ENCODE peak calls at places on chromosome 5, in nine cellular contexts. T, I, E, P, U, L, M, N and W are unnamed samples.

GRCh38 chr5:41510176-41510831 is at the start of gene PLCXD3:
- DNase-seq in T (no peak), I (peak), E (peak), P (no peak), U (no peak), L (no peak), M (peak), N (peak), W (peak)

GRCh38 chr5:72018158-72018803 is 89.0 kb upstream of the MAP1B start:
- DNase-seq in T (peak), I (peak), E (no peak), P (peak), U (peak), L (no peak), M (peak), N (peak), W (no peak)

GRCh38 chr5:131209506-131210191 is 38.9 kb downstream of the LYRM7 start:
- DNase-seq in T (no peak), I (no peak), E (no peak), P (peak), U (peak), L (no peak), M (no peak), N (no peak), W (no peak)

GRCh38 chr5:167970002-167970401 is 321.4 kb upstream of the WWC1 start:
- DNase-seq in T (peak), I (no peak), E (no peak), P (no peak), U (no peak), L (no peak), M (peak), N (no peak), W (no peak)

GRCh38 chr5:83983852-83984251 is 263.2 kb upstream of the HAPLN1 start:
- DNase-seq in T (no peak), I (no peak), E (no peak), P (no peak), U (no peak), L (no peak), M (no peak), N (no peak), W (no peak)

GRCh38 chr5:59744531-59744992 is 149.0 kb downstream of the PDE4D start:
- DNase-seq in T (peak), I (no peak), E (no peak), P (no peak), U (no peak), L (no peak), M (peak), N (no peak), W (no peak)

GRCh38 chr5:594241-594860 is 17.8 kb upstream of the CEP72 start:
- DNase-seq in T (no peak), I (no peak), E (no peak), P (no peak), U (no peak), L (no peak), M (no peak), N (no peak), W (peak)

GRCh38 chr5:157744055-157745011 is 821 bp downstream of the LSM11 start:
- DNase-seq in T (no peak), I (peak), E (peak), P (no peak), U (peak), L (no peak), M (no peak), N (peak), W (no peak)

GRCh38 chr5:107619781-107620180 is 51.0 kb downstream of the EFNA5 start:
- DNase-seq in T (no peak), I (no peak), E (no peak), P (no peak), U (no peak), L (no peak), M (no peak), N (no peak), W (no peak)

GRCh38 chr5:93018461-93018860 is 562.6 kb downstream of the NR2F1-AS1 start:
- DNase-seq in T (peak), I (no peak), E (no peak), P (no peak), U (no peak), L (peak), M (peak), N (no peak), W (no peak)

GRCh38 chr5:14419686-14420085 is 161.9 kb upstream of the OTULINL start:
- DNase-seq in T (no peak), I (no peak), E (no peak), P (no peak), U (no peak), L (no peak), M (no peak), N (no peak), W (no peak)

GRCh38 chr5:156835905-156836304 is 14.2 kb upstream of the PPP1R2B start:
- DNase-seq in T (no peak), I (no peak), E (no peak), P (no peak), U (no peak), L (no peak), M (no peak), N (no peak), W (no peak)

GRCh38 chr5:159017787-159018186 is 81.9 kb downstream of the EBF1 start:
- DNase-seq in T (peak), I (no peak), E (peak), P (no peak), U (no peak), L (no peak), M (peak), N (peak), W (peak)

GRCh38 chr5:58156354-58156753 is 303.5 kb downstream of the PLK2 start:
- DNase-seq in T (peak), I (no peak), E (no peak), P (no peak), U (no peak), L (no peak), M (peak), N (no peak), W (no peak)

GRCh38 chr5:15794117-15794985 is 294.4 kb downstream of the FBXL7 start:
- DNase-seq in T (no peak), I (no peak), E (no peak), P (no peak), U (no peak), L (no peak), M (peak), N (no peak), W (no peak)

GRCh38 chr5:82924990-82925385 is 152.2 kb downstream of the TMEM167A start:
- DNase-seq in T (no peak), I (no peak), E (no peak), P (no peak), U (no peak), L (no peak), M (peak), N (no peak), W (no peak)

GRCh38 chr5:88820581-88820980 is 62.4 kb downstream of the MEF2C start:
- DNase-seq in T (no peak), I (no peak), E (no peak), P (no peak), U (no peak), L (no peak), M (no peak), N (no peak), W (no peak)

GRCh38 chr5:150498971-150499370 is 9.0 kb upstream of the NDST1 start:
- DNase-seq in T (no peak), I (no peak), E (no peak), P (no peak), U (no peak), L (no peak), M (no peak), N (no peak), W (no peak)

GRCh38 chr5:143179126-143179740 is 224.3 kb downstream of the NR3C1 start:
- DNase-seq in T (no peak), I (no peak), E (no peak), P (no peak), U (no peak), L (no peak), M (no peak), N (no peak), W (no peak)

DNA sequence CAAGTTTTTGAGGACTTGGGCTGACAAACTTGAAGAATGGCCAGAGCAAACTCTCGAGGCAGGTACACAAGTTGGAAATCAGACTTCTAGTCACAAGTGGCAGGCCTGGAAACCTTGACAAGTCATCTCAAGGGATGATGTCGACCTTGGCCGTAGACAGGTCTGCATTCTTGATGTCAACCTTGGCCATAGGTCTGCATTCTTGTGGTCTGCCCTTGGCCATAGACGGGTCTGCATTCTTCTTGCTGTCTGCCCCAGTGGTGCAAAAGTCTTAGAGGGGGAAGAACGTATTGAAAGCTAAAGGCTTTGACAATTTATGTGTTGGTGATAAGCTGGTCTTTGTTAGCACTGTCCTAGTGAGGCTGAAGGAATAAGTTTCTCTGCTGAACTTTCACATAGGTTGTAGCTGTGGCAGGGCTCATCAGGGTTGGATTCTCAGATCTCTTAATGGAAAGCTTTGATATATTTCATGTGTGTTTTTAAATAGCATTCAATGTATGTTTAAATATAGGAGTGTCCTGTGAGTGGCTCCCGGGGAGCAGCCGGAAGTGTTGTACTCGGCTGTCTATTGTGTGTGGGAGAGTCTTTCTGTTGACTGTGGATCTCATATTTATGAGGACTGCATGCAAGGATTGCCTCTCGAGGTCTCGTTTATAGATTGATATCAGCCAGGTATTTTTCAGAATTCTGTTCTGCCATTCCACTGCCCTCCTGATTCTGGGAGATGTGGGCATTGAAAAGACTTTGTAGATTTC is 27.0 kb downstream of the SUB1 start:
- DNase-seq in T (peak), I (no peak), E (no peak), P (no peak), U (no peak), L (no peak), M (peak), N (no peak), W (no peak)
- H3K4me3 ChIP-seq in T (no peak), I (no peak), E (no peak), P (no peak), U (no peak), L (no peak), M (no peak), N (no peak), W (no peak)

GRCh38 chr5:169300468-169301385 is at the start of gene SLIT3:
- DNase-seq in T (peak), I (peak), E (peak), P (no peak), U (no peak), L (peak), M (peak), N (no peak), W (peak)
- H3K4me3 ChIP-seq in T (peak), I (peak), E (peak), P (no peak), U (no peak), L (peak), M (peak), N (no peak), W (peak)

DNA sequence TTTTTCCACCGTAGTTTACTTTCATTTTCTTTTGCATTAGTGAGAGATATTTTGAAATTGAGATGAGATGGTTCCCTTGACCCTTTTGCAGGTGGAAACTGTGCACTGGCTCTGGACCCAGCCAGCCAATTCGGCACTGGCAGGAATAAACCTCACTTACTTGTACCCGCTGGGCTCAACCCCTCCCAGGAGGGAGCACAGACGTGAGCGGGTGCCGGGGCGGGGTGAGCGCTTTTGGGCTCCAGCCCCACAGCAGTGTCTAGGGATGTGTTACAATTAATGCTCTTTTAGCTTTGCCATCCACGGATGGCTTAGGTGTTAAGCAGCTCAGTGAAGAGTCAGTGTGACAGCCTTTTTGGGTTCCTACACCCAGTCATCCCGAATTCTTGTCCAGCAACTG is 766.1 kb upstream of the CHD1 start:
- DNase-seq in T (no peak), I (no peak), E (no peak), P (no peak), U (no peak), L (no peak), M (no peak), N (no peak), W (no peak)
- H3K4me3 ChIP-seq in T (no peak), I (no peak), E (no peak), P (no peak), U (no peak), L (no peak), M (no peak), N (no peak), W (no peak)

DNA sequence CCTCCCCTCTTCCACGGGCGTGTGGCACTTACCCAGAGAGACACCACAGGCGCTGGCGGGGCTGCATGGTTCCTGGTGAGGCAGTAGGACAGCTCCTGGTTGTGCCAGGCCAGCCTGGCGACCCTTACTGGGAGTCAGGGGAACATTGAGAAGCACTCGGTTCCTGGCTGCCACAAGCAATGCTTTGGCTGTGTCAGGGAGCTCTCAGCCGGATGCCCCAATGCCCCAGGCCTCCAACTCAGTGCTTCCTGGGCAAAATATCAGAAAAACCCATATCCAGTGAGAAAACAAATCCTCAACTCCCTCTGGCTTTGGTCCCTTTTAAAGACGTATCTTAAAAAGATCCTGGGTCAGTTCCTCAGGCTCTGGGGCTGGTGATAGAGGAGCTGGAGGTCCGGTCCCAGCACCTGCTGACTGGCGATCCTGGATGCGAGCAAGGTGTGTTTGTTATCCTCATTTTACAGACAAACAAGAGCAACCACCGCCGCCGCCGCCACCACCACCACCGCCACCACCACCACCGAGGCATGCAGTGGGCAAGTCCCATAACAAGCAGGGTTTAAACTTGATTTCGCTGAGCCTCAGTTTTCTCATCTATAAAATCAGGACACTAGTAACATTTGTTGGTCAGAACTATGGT is 4.1 kb downstream of the NKX2-5 start:
- DNase-seq in T (no peak), I (peak), E (peak), P (no peak), U (no peak), L (no peak), M (no peak), N (no peak), W (no peak)
- H3K4me3 ChIP-seq in T (no peak), I (peak), E (peak), P (no peak), U (no peak), L (no peak), M (peak), N (no peak), W (no peak)

GRCh38 chr5:90477816-90478215 is 3.2 kb downstream of the POLR3G start:
- DNase-seq in T (no peak), I (no peak), E (no peak), P (no peak), U (no peak), L (no peak), M (no peak), N (no peak), W (no peak)

GRCh38 chr5:90473321-90474234 is 993 bp downstream of the MBLAC2 start:
- DNase-seq in T (no peak), I (peak), E (peak), P (peak), U (peak), L (no peak), M (peak), N (peak), W (peak)

GRCh38 chr5:90474235-90475107 is at the start of the genes MBLAC2 and POLR3G:
- DNase-seq in T (peak), I (peak), E (peak), P (peak), U (peak), L (peak), M (peak), N (peak), W (peak)

GRCh38 chr5:90477073-90477472 is 2.4 kb downstream of the POLR3G start:
- DNase-seq in T (no peak), I (no peak), E (no peak), P (no peak), U (no peak), L (no peak), M (peak), N (no peak), W (no peak)

DNA sequence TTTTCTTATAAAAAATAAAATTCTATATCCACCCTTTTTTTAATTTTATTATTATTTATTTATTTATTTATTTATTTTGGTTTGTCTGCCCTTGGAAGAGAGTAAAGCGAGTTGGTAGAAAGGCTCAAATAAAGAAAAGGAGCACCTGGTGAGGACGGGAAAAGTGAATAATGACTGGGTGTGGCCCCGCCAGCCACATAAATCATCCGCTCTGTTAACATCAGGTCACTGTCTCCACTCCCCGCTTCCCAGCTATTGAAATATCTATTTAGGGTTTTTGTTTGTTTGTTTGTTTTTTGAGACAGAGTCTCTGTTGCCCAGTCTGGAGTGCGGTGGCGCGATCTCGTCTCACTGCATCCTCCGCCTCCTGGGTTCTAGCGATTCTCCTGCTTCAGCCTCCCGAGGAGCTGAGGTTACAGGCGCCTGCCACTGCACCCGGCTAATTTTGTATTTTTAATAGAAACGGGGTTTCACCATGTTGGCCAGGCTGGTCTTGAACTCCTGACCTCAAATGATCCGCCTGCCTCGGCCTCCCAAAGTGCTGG is 844 bp downstream of the POLR3G start:
- DNase-seq in T (no peak), I (no peak), E (no peak), P (no peak), U (no peak), L (no peak), M (no peak), N (no peak), W (no peak)
- H3K4me3 ChIP-seq in T (no peak), I (peak), E (peak), P (no peak), U (peak), L (peak), M (peak), N (no peak), W (peak)

GRCh38 chr5:97405941-97406340 is 222.9 kb upstream of the RIOK2 start:
- DNase-seq in T (no peak), I (peak), E (no peak), P (no peak), U (no peak), L (no peak), M (no peak), N (no peak), W (no peak)

GRCh38 chr5:97400537-97400936 is 217.5 kb upstream of the RIOK2 start:
- DNase-seq in T (no peak), I (no peak), E (no peak), P (no peak), U (no peak), L (no peak), M (no peak), N (no peak), W (no peak)
- H3K4me3 ChIP-seq in T (no peak), I (no peak), E (no peak), P (no peak), U (no peak), L (no peak), M (no peak), N (no peak), W (no peak)

GRCh38 chr5:171337207-171337562 is 28.1 kb downstream of the TLX3 start:
- DNase-seq in T (no peak), I (no peak), E (no peak), P (no peak), U (no peak), L (no peak), M (no peak), N (no peak), W (no peak)
- H3K4me3 ChIP-seq in T (peak), I (peak), E (peak), P (peak), U (no peak), L (peak), M (peak), N (no peak), W (peak)

GRCh38 chr5:34486808-34487201 is 169.3 kb upstream of the RAI14 start:
- DNase-seq in T (no peak), I (no peak), E (no peak), P (no peak), U (no peak), L (no peak), M (no peak), N (no peak), W (no peak)
- H3K4me3 ChIP-seq in T (no peak), I (no peak), E (no peak), P (no peak), U (no peak), L (no peak), M (no peak), N (no peak), W (no peak)

GRCh38 chr5:34523382-34523716 is 132.8 kb upstream of the RAI14 start:
- DNase-seq in T (no peak), I (no peak), E (no peak), P (no peak), U (no peak), L (no peak), M (no peak), N (no peak), W (no peak)

GRCh38 chr5:34525761-34526160 is 130.4 kb upstream of the RAI14 start:
- DNase-seq in T (no peak), I (peak), E (no peak), P (no peak), U (no peak), L (no peak), M (no peak), N (no peak), W (no peak)

GRCh38 chr5:34521628-34522290 is 134.4 kb upstream of the RAI14 start:
- DNase-seq in T (no peak), I (no peak), E (no peak), P (no peak), U (no peak), L (no peak), M (no peak), N (no peak), W (no peak)

GRCh38 chr5:34524123-34524522 is 132.0 kb upstream of the RAI14 start:
- DNase-seq in T (peak), I (no peak), E (no peak), P (no peak), U (no peak), L (peak), M (peak), N (no peak), W (no peak)

DNA sequence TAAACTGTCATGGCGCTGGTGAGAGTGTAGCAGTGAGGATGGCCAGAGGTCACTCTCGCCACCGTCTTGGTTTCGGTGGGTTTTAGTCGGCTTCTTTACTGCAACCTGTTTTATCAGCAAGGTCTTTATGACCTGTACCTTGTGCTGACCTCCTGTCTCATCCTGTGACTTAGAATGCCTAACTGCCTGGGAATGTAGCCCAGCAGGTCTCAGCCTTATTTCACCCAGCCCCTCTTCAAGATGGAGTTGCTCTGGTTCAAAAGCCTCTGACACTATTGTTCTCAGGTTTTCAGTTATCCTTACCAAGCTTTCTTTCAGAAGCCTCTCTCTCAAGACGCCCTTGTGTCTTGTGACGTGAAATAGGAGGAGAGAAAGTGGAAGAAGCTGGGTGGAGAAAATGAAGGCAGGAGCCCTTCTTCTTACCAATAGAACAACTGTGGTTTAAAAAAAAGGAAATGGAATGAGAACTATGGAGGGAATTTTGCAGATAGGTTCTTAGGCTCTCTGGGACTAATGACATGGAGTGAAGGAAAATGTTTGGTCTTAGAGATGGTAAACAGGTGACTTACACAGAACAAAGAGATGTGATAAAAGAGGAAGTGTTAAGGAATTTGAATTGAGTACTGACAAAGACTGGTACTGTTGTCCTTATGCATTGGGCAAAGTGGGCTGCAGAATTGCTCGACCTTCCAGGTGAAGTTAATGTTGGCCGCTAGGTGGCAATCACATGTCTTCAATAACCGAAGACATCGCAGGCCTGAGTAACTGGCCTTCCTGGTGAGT is 133.3 kb upstream of the RAI14 start:
- DNase-seq in T (peak), I (no peak), E (peak), P (peak), U (peak), L (peak), M (peak), N (peak), W (no peak)
- H3K4me3 ChIP-seq in T (no peak), I (no peak), E (no peak), P (no peak), U (no peak), L (no peak), M (no peak), N (no peak), W (no peak)